ENCODE peak calls at places on chromosomes 11 and 22, in six cellular contexts. G, T, V, L, I and B are unnamed samples. For H3K4me1 and H3K27me3, the result is how much of the 10 kb centered on the place peaks cover.

GRCh38 chr11:47004595-47005033 is 68.1 kb downstream of the CSTPP1 start:
- DNase-seq in V (peak), T (no peak), G (peak), L (peak), I (peak), B (peak)

GRCh38 chr11:75481602-75482309 is 44.0 kb downstream of the GDPD5 start:
- DNase-seq in V (no peak), L (no peak), T (no peak), I (no peak), G (no peak), B (no peak)

GRCh38 chr11:128848815-128849455 is 18.2 kb downstream of the KCNJ1 start:
- DNase-seq in G (peak), L (no peak), I (peak), T (peak), V (no peak), B (peak)

GRCh38 chr11:124900464-124900863 is 2.8 kb upstream of the ROBO4 start:
- DNase-seq in T (no peak), V (no peak), I (no peak), G (no peak), L (no peak), B (peak)

GRCh38 chr11:44186531-44186930 is 91.1 kb downstream of the EXT2 start:
- DNase-seq in I (no peak), L (no peak), V (no peak), G (no peak), T (no peak), B (no peak)

GRCh38 chr11:62242021-62242420 is at the start of gene SCGB1D2:
- DNase-seq in L (no peak), I (peak), G (no peak), V (no peak), T (no peak), B (no peak)

GRCh38 chr11:63404536-63404935 is 35.0 kb downstream of the SLC22A9 start:
- DNase-seq in V (no peak), G (no peak), L (no peak), T (no peak), I (no peak), B (no peak)

GRCh38 chr11:67698247-67698646 is 23.8 kb upstream of the ALDH3B2 start:
- DNase-seq in L (no peak), T (no peak), V (no peak), I (no peak), G (no peak), B (no peak)

GRCh38 chr11:116454020-116454645 is 318.7 kb downstream of the BUD13 start:
- DNase-seq in I (no peak), V (no peak), L (no peak), T (no peak), G (peak), B (peak)

GRCh38 chr11:69538840-69539239 is 57.4 kb downstream of the LINC01488 start:
- DNase-seq in L (no peak), G (no peak), I (no peak), V (no peak), T (no peak), B (no peak)

GRCh38 chr22:23862103-23862502 is 4.4 kb downstream of the SLC2A11 start:
- DNase-seq in I (no peak), G (no peak), L (no peak), T (no peak), V (no peak), B (peak)

GRCh38 chr22:49582171-49582570 is 245.5 kb downstream of the BRD1 start:
- DNase-seq in T (no peak), G (no peak), I (no peak), V (no peak), L (no peak), B (no peak)

GRCh38 chr11:614091-614582 is 1.6 kb downstream of the IRF7 start:
- DNase-seq in G (no peak), L (no peak), V (no peak), T (no peak), I (no peak), B (no peak)

GRCh38 chr11:61685611-61685955 is 5.4 kb downstream of the DAGLA start:
- DNase-seq in L (no peak), I (peak), T (no peak), G (no peak), V (no peak), B (no peak)

GRCh38 chr11:72446929-72447753 is 12.8 kb upstream of the CLPB start:
- DNase-seq in V (peak), T (peak), I (no peak), G (no peak), L (no peak), B (peak)

GRCh38 chr11:115476463-115477286 is 27.5 kb downstream of the CADM1 start:
- DNase-seq in T (no peak), V (no peak), I (no peak), G (no peak), L (no peak), B (no peak)

GRCh38 chr22:18096823-18097222 is 13.8 kb upstream of the TUBA8 start:
- DNase-seq in I (no peak), L (no peak), T (no peak), G (no peak), V (no peak), B (no peak)

GRCh38 chr22:27879923-27880322 is 39.1 kb downstream of the PITPNB start:
- DNase-seq in V (no peak), G (no peak), I (no peak), T (no peak), L (no peak), B (peak)

GRCh38 chr11:32348502-32348901 is 86.8 kb downstream of the WT1 start:
- DNase-seq in T (no peak), V (no peak), L (no peak), I (no peak), G (no peak), B (no peak)

GRCh38 chr11:86193297-86194095 is 51.1 kb upstream of the EED start:
- DNase-seq in V (peak), I (peak), L (peak), T (peak), G (peak), B (peak)

GRCh38 chr11:10892250-10892649 is 34.4 kb upstream of the ZBED5 start:
- DNase-seq in T (no peak), V (no peak), I (no peak), L (no peak), G (no peak), B (no peak)

GRCh38 chr22:47994045-47994444 is 1231.6 kb downstream of the TBC1D22A start:
- DNase-seq in T (no peak), I (no peak), V (no peak), G (no peak), L (no peak), B (no peak)

GRCh38 chr22:42683599-42684283 is 34.5 kb upstream of the CYB5R3 start:
- DNase-seq in V (no peak), G (no peak), L (no peak), I (peak), T (no peak), B (peak)

GRCh38 chr11:36037031-36037430 is 93.2 kb downstream of the LDLRAD3 start:
- DNase-seq in G (no peak), I (peak), T (no peak), V (no peak), L (no peak), B (peak)

GRCh38 chr22:38712496-38713207 is 6.9 kb downstream of the GTPBP1 start:
- DNase-seq in V (no peak), L (no peak), I (peak), T (no peak), G (no peak), B (no peak)

GRCh38 chr11:126680109-126680508 is 320.5 kb downstream of the KIRREL3 start:
- DNase-seq in T (no peak), G (no peak), L (no peak), V (no peak), I (no peak), B (no peak)

GRCh38 chr11:130062030-130062429 is 7.7 kb upstream of the APLP2 start:
- DNase-seq in G (no peak), L (no peak), T (no peak), V (no peak), I (no peak), B (no peak)

DNA sequence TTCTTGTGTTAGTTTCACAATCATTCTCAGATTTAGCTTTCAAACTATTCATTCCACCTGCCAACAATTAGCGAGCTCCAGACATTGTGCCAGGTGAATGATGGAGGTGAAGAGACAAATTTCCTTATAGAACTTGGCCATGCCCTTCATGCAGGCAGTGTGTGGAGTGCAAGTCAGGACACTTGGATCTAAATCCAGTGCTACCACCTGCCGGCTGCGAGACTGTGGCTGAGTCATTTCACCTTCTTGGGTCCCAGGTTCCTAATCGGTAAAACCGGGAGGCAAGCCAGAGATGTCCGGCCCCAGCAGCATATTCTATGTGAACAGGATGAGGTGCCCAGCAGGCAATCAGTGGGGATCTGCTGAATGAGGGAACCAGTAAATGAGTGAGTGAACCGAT is 18.6 kb upstream of the EHF start:
- DNase-seq in T (no peak), V (no peak), I (no peak), G (peak), L (no peak), B (no peak)
- H3K4me1 ChIP-seq in T (under half), V (under half), I (under half), G (under half), L (under half), B (under half)

GRCh38 chr11:2147391-2147790 is 8.2 kb upstream of the IGF2 start:
- DNase-seq in V (no peak), I (no peak), G (no peak), T (no peak), L (no peak), B (no peak)
- H3K27me3 ChIP-seq in V (under half), I (under half), G (under half), T (under half), L (under half), B (half or more)

DNA sequence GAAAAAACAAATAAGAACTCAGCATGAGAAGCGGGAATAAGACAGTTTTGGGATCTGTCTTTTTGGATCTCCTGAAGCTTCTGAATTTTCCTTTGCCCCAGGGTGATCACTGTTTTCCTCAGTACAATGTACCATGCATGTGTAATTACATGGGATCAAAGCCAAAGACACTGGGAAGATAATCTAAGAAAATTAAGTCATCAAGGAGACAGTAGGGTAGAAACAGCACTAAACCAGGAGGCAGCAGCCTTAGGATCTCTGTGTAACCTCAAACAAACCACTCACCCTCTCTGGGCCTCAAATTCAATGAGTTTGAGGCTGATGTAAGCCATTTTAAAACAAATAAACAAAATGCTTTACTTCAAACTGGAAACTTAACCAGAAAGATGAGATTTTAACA is 77.1 kb downstream of the RAB30 start:
- DNase-seq in G (no peak), L (no peak), T (no peak), V (no peak), I (no peak), B (peak)
- H3K4me1 ChIP-seq in G (under half), L (under half), T (under half), V (under half), I (half or more), B (under half)

GRCh38 chr22:44328762-44329161 is 16.0 kb upstream of the SHISAL1 start:
- DNase-seq in I (no peak), V (no peak), L (no peak), G (no peak), T (no peak), B (no peak)
- H3K27me3 ChIP-seq in I (under half), V (under half), L (under half), G (under half), T (under half), B (under half)

GRCh38 chr11:119369035-119369925 is 12.2 kb downstream of the USP2 start:
- DNase-seq in V (no peak), L (no peak), T (no peak), G (no peak), I (no peak), B (no peak)

GRCh38 chr11:119371778-119372182 is 9.7 kb downstream of the USP2 start:
- DNase-seq in G (no peak), V (no peak), L (no peak), T (no peak), I (peak), B (no peak)

GRCh38 chr11:119372260-119373058 is 9.0 kb downstream of the USP2 start:
- DNase-seq in L (no peak), G (no peak), V (no peak), T (no peak), I (peak), B (no peak)

GRCh38 chr11:119370486-119371046 is 10.9 kb downstream of the USP2 start:
- DNase-seq in V (no peak), T (peak), I (peak), G (no peak), L (no peak), B (no peak)

DNA sequence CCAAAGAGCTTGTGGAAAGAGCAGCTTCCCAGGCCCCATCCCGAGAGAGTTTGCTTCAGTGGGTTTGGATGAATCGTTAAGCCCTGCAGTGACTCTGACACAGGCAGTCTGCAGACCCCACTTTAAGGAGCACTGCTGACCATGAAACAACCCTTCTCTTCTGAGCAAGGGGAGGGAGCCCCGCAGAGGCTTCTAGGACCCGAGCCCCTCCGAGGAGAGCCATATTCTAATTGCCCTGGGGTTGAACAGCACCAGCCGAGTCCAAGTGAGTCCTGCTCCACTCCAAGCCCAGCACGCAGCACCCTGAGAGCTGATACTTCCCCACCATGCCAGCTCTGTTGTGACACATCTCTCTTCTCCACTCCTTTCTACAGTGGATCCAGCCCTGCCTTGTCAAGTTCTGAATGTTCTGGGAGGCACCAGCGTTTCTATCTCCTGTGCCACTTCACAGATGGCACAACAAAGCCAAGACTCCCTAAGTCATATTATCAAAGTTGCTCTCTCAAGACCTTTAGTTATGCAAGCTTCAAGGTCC is 10.4 kb downstream of the USP2 start:
- DNase-seq in G (no peak), T (no peak), L (no peak), I (no peak), V (no peak), B (no peak)
- H3K4me1 ChIP-seq in G (half or more), T (under half), L (half or more), I (half or more), V (under half), B (under half)